ENCODE peak calls at places on chromosomes 6 and 20, in five cellular contexts. R is SK-N-SH, G is H1, E is GM12878, P is K562. O is an unnamed sample.

GRCh38 chr6:10587694-10588392 is 66.7 kb downstream of the GCNT2 start:
- DNase-seq in R (no peak), G (no peak), E (no peak), P (no peak), O (no peak)

GRCh38 chr6:47787620-47788497 is 6.0 kb downstream of the OPN5 start:
- DNase-seq in R (peak; percentile 50), G (no peak), E (no peak), P (peak; percentile 80), O (peak; percentile 59)

GRCh38 chr6:167968091-167968490 is 29.4 kb upstream of the KIF25 start:
- DNase-seq in R (peak; percentile 55), G (peak; percentile 29), E (no peak), P (peak; percentile 68), O (peak; percentile 65)

GRCh38 chr6:21634582-21634981 is 41.0 kb downstream of the SOX4 start:
- DNase-seq in R (no peak), G (no peak), E (no peak), P (no peak), O (peak; percentile 30)

GRCh38 chr6:26445934-26446667 is 5.8 kb downstream of the BTN3A3 start:
- DNase-seq in R (no peak), G (no peak), E (peak; percentile 76), P (no peak), O (no peak)

GRCh38 chr6:14035448-14035847 is 82.1 kb upstream of the CD83 start:
- DNase-seq in R (no peak), G (peak; percentile 63), E (no peak), P (no peak), O (no peak)

GRCh38 chr6:353642-354614 is 37.6 kb upstream of the IRF4 start:
- DNase-seq in R (no peak), G (no peak), E (no peak), P (no peak), O (no peak)

GRCh38 chr20:34922654-34923381 is 32.8 kb downstream of the GSS start:
- DNase-seq in R (no peak), G (no peak), E (no peak), P (no peak), O (peak; percentile 73)

GRCh38 chr6:160217863-160218262 is 40.8 kb downstream of the SLC22A2 start:
- DNase-seq in R (no peak), G (no peak), E (no peak), P (no peak), O (no peak)

GRCh38 chr6:80366721-80367120 is 260.2 kb downstream of the BCKDHB start:
- DNase-seq in R (peak; percentile 55), G (no peak), E (no peak), P (no peak), O (no peak)

GRCh38 chr20:53848304-53848703 is 222.1 kb downstream of the BCAS1 start:
- DNase-seq in R (no peak), G (no peak), E (no peak), P (no peak), O (no peak)

GRCh38 chr6:170405311-170405975 is 98.9 kb downstream of the FAM120B start:
- DNase-seq in R (no peak), G (no peak), E (no peak), P (no peak), O (no peak)

GRCh38 chr6:136920858-136921520 is 1.1 kb upstream of the SLC35D3 start:
- DNase-seq in R (peak; percentile 75), G (no peak), E (no peak), P (no peak), O (no peak)

GRCh38 chr6:105459049-105459448 is 56.2 kb upstream of the PREP start:
- DNase-seq in R (no peak), G (no peak), E (peak; percentile 98), P (no peak), O (no peak)

GRCh38 chr20:2838847-2839671 is 1.4 kb downstream of the PCED1A start:
- DNase-seq in R (no peak), G (no peak), E (no peak), P (no peak), O (no peak)

GRCh38 chr6:6591778-6592388 is 3.4 kb downstream of the LY86 start:
- DNase-seq in R (no peak), G (no peak), E (peak; percentile 77), P (no peak), O (no peak)

GRCh38 chr6:22877946-22878705 is 308.8 kb downstream of the HDGFL1 start:
- DNase-seq in R (no peak), G (peak; percentile 59), E (no peak), P (no peak), O (no peak)

GRCh38 chr6:122622404-122622938 is 12.3 kb downstream of the PKIB start:
- DNase-seq in R (no peak), G (no peak), E (no peak), P (no peak), O (no peak)

GRCh38 chr6:149235130-149235561 is 82.4 kb upstream of the TAB2 start:
- DNase-seq in R (no peak), G (no peak), E (peak; percentile 69), P (no peak), O (peak; percentile 54)

DNA sequence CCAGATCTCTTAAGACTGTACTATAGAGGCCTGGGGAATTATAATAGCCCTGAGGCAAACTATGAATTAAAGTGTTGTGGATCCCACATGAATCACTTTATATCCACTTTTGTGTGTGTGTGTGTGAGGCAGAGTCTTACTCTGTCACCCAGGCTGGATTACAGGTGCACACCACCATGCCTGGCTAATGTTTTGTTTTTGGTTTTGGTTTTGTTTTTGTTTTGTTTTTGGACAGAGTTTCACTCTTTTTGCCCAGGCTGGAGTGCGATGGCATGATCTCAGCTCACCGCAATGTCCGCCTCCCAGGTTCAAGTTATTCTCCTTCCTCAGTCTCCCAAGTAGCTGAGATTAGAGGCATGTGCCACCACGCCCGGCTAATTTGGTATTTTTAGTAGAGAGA is 32.2 kb upstream of the MICB start:
- DNase-seq in R (no peak), G (no peak), E (no peak), P (no peak), O (no peak)
- TF ChIP-seq YY1 in R (no peak), G (no peak), E (no peak), P (no peak), O (no peak)

DNA sequence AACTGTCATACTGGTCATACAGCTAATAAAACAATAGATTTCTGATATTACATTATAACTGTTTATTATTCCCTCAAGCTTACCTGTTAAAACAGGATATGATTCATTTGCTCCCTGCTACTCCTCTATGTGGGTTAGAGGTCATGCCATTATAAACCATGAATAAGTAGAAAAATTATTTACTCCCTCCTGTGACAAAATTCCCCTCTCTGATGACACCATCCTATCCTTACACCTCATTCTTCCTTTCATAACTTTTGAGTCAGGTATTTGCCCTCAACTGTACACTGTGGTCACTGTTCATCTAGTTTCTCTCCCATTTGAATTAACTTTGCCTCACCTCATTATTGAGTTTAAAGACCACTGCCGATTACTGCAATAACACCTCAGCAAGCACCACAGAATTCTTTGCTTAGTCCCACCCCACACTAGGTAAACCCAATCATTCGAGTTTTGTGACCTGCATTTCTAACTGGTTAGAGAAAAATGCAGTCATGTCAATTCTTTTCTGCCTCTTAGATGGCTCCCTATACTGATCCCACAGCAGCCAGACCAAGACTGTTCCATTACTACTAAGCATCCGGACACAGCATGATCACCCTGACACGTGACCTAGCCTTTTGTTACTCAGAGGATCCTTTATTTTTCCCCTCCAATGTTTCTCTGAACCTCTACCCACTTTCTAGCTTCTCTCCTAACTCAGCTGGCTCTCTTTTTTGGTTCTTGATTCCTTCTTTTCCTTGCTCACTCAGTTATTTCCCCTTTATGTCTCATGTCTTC is 88.1 kb downstream of the PDE10A start:
- DNase-seq in R (no peak), G (no peak), E (no peak), P (no peak), O (no peak)
- TF ChIP-seq EP300 in R (no peak), G (no peak), E (peak; percentile 40), P (no peak), O (no peak)

GRCh38 chr6:44056392-44057237 is 70.6 kb downstream of the MRPL14 start:
- DNase-seq in R (peak; percentile 83), G (no peak), E (no peak), P (no peak), O (no peak)

GRCh38 chr6:44052419-44053011 is 74.7 kb downstream of the MRPL14 start:
- DNase-seq in R (peak; percentile 60), G (no peak), E (no peak), P (peak; percentile 78), O (no peak)

GRCh38 chr6:44053760-44054556 is 73.3 kb downstream of the MRPL14 start:
- DNase-seq in R (no peak), G (no peak), E (no peak), P (no peak), O (no peak)

GRCh38 chr6:44053106-44053756 is 74.0 kb downstream of the MRPL14 start:
- DNase-seq in R (no peak), G (no peak), E (no peak), P (no peak), O (no peak)

GRCh38 chr6:44054635-44055559 is 72.4 kb downstream of the MRPL14 start:
- DNase-seq in R (peak; percentile 73), G (no peak), E (no peak), P (no peak), O (no peak)
- TF ChIP-seq YY1 in R (no peak), G (no peak), E (no peak), P (no peak), O (no peak)

GRCh38 chr6:146337376-146337775 is 206.3 kb upstream of the RAB32 start:
- DNase-seq in R (no peak), G (no peak), E (no peak), P (no peak), O (no peak)

GRCh38 chr6:146336200-146336599 is 207.4 kb upstream of the RAB32 start:
- DNase-seq in R (no peak), G (no peak), E (no peak), P (no peak), O (no peak)

GRCh38 chr6:146345582-146345981 is 198.1 kb upstream of the RAB32 start:
- DNase-seq in R (no peak), G (no peak), E (no peak), P (no peak), O (no peak)

GRCh38 chr6:146341498-146342230 is 202.0 kb upstream of the RAB32 start:
- DNase-seq in R (no peak), G (no peak), E (no peak), P (no peak), O (no peak)

DNA sequence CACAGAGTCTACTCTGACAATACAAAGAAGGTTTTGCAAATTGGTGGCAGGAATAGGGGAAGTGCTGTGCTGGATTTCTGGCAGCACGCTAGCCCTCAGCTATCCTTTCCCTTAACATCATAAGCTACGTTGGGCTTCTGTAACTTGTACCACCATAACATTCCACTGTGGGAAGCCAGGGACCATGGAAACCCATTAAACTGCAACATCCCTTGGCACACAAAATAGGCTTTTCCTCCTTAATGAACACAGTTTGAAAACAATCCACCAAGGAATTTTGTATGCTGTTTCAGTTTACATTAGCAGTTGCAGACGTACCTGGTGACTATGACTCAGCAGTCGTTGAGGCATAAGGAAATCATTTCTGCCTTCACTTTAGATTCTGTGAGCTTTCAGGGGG is 203.9 kb upstream of the RAB32 start:
- DNase-seq in R (no peak), G (no peak), E (no peak), P (no peak), O (no peak)
- TF ChIP-seq EP300 in R (no peak), G (no peak), E (no peak), P (no peak), O (no peak)